ENCODE peak calls at places on chromosomes 3 and 15, in six cellular contexts. One of them, this sample, is unnamed.

GRCh38 chr3:11037966-11038365 is 45.4 kb downstream of the SLC6A1 start:
- DNase-seq in breast epithelium: no peak
- DNase-seq in HCT116: no peak
- DNase-seq in suprapubic skin: no peak
- DNase-seq in transverse colon: no peak
- DNase-seq in sigmoid colon: no peak
- DNase-seq in this sample: no peak

GRCh38 chr3:127482216-127483004 is 108.1 kb downstream of the TPRA1 start:
- DNase-seq in sigmoid colon: peak
- DNase-seq in HCT116: no peak
- DNase-seq in breast epithelium: no peak
- DNase-seq in transverse colon: no peak
- DNase-seq in suprapubic skin: peak
- DNase-seq in this sample: no peak

GRCh38 chr15:57334257-57334656 is 42.0 kb upstream of the CGNL1 start:
- DNase-seq in breast epithelium: no peak
- DNase-seq in suprapubic skin: no peak
- DNase-seq in transverse colon: no peak
- DNase-seq in sigmoid colon: no peak
- DNase-seq in HCT116: no peak
- DNase-seq in this sample: no peak

GRCh38 chr15:69092159-69092558 is 68.3 kb upstream of the GLCE start:
- DNase-seq in HCT116: no peak
- DNase-seq in breast epithelium: no peak
- DNase-seq in sigmoid colon: no peak
- DNase-seq in transverse colon: no peak
- DNase-seq in suprapubic skin: no peak
- DNase-seq in this sample: no peak

GRCh38 chr3:4670352-4670751 is 177.2 kb downstream of the ITPR1 start:
- DNase-seq in sigmoid colon: no peak
- DNase-seq in suprapubic skin: no peak
- DNase-seq in breast epithelium: no peak
- DNase-seq in transverse colon: no peak
- DNase-seq in HCT116: no peak
- DNase-seq in this sample: no peak

GRCh38 chr3:117722856-117723255 is 1013.3 kb downstream of the TUSC7 start:
- DNase-seq in HCT116: no peak
- DNase-seq in breast epithelium: no peak
- DNase-seq in sigmoid colon: no peak
- DNase-seq in transverse colon: no peak
- DNase-seq in suprapubic skin: no peak
- DNase-seq in this sample: no peak

GRCh38 chr3:193975072-193975535 is 160.8 kb upstream of the HES1 start:
- DNase-seq in HCT116: no peak
- DNase-seq in breast epithelium: no peak
- DNase-seq in suprapubic skin: no peak
- DNase-seq in sigmoid colon: no peak
- DNase-seq in transverse colon: no peak
- DNase-seq in this sample: no peak

GRCh38 chr3:71064288-71064975 is 519.1 kb downstream of the FOXP1 start:
- DNase-seq in transverse colon: peak
- DNase-seq in breast epithelium: peak
- DNase-seq in sigmoid colon: peak
- DNase-seq in HCT116: no peak
- DNase-seq in suprapubic skin: no peak
- DNase-seq in this sample: no peak

GRCh38 chr15:23877502-23878412 is 190.7 kb upstream of the NDN start:
- DNase-seq in sigmoid colon: no peak
- DNase-seq in transverse colon: peak
- DNase-seq in HCT116: no peak
- DNase-seq in suprapubic skin: no peak
- DNase-seq in breast epithelium: no peak
- DNase-seq in this sample: no peak

GRCh38 chr3:183306798-183307671 is 54.0 kb downstream of the B3GNT5 start:
- DNase-seq in transverse colon: peak
- DNase-seq in breast epithelium: peak
- DNase-seq in HCT116: no peak
- DNase-seq in sigmoid colon: peak
- DNase-seq in suprapubic skin: peak
- DNase-seq in this sample: no peak

GRCh38 chr3:128878556-128879124 is 780 bp upstream of the ACAD9 start:
- DNase-seq in sigmoid colon: peak
- DNase-seq in breast epithelium: no peak
- DNase-seq in suprapubic skin: no peak
- DNase-seq in HCT116: no peak
- DNase-seq in transverse colon: peak
- DNase-seq in this sample: no peak

GRCh38 chr15:40269604-40270003 is 13.3 kb downstream of the ANKRD63 start:
- DNase-seq in sigmoid colon: no peak
- DNase-seq in suprapubic skin: no peak
- DNase-seq in breast epithelium: no peak
- DNase-seq in HCT116: no peak
- DNase-seq in transverse colon: no peak
- DNase-seq in this sample: no peak

GRCh38 chr15:50137330-50137761 is 18.3 kb upstream of the ATP8B4 start:
- DNase-seq in transverse colon: no peak
- DNase-seq in HCT116: peak
- DNase-seq in suprapubic skin: no peak
- DNase-seq in sigmoid colon: no peak
- DNase-seq in breast epithelium: no peak
- DNase-seq in this sample: no peak

GRCh38 chr3:141276398-141276797 is 44.8 kb downstream of the PXYLP1 start:
- DNase-seq in transverse colon: no peak
- DNase-seq in HCT116: no peak
- DNase-seq in breast epithelium: peak
- DNase-seq in suprapubic skin: no peak
- DNase-seq in sigmoid colon: no peak
- DNase-seq in this sample: peak
- TF ChIP-seq POLR2AphosphoS5 in transverse colon: no peak
- TF ChIP-seq POLR2AphosphoS5 in HCT116: no peak
- TF ChIP-seq POLR2AphosphoS5 in breast epithelium: no peak
- TF ChIP-seq POLR2AphosphoS5 in suprapubic skin: no peak
- TF ChIP-seq POLR2AphosphoS5 in sigmoid colon: no peak
- TF ChIP-seq POLR2AphosphoS5 in this sample: no peak

GRCh38 chr3:58177747-58178527 is 32.8 kb downstream of the DNASE1L3 start:
- DNase-seq in transverse colon: peak
- DNase-seq in suprapubic skin: peak
- DNase-seq in sigmoid colon: peak
- DNase-seq in breast epithelium: peak
- DNase-seq in HCT116: peak
- DNase-seq in this sample: no peak
- H3K4me3 ChIP-seq in transverse colon: peak
- H3K4me3 ChIP-seq in suprapubic skin: peak
- H3K4me3 ChIP-seq in sigmoid colon: peak
- H3K4me3 ChIP-seq in breast epithelium: peak
- H3K4me3 ChIP-seq in HCT116: peak
- H3K4me3 ChIP-seq in this sample: peak

GRCh38 chr15:48810414-48811324 is at the start of gene CEP152:
- DNase-seq in transverse colon: peak
- DNase-seq in suprapubic skin: peak
- DNase-seq in sigmoid colon: peak
- DNase-seq in HCT116: peak
- DNase-seq in breast epithelium: peak
- DNase-seq in this sample: peak
- TF ChIP-seq POLR2A in transverse colon: peak
- TF ChIP-seq POLR2A in suprapubic skin: no peak
- TF ChIP-seq POLR2A in sigmoid colon: no peak
- TF ChIP-seq POLR2A in HCT116: peak
- TF ChIP-seq POLR2A in breast epithelium: no peak
- TF ChIP-seq POLR2A in this sample: no peak

GRCh38 chr3:142047021-142047369 is 102.3 kb downstream of the TFDP2 start:
- DNase-seq in HCT116: no peak
- DNase-seq in breast epithelium: no peak
- DNase-seq in transverse colon: no peak
- DNase-seq in sigmoid colon: no peak
- DNase-seq in suprapubic skin: no peak
- DNase-seq in this sample: no peak

GRCh38 chr3:142040941-142041575 is 108.3 kb downstream of the TFDP2 start:
- DNase-seq in suprapubic skin: no peak
- DNase-seq in HCT116: no peak
- DNase-seq in transverse colon: no peak
- DNase-seq in breast epithelium: no peak
- DNase-seq in sigmoid colon: no peak
- DNase-seq in this sample: no peak

GRCh38 chr3:142051351-142051750 is 98.0 kb downstream of the TFDP2 start:
- DNase-seq in breast epithelium: no peak
- DNase-seq in HCT116: no peak
- DNase-seq in transverse colon: no peak
- DNase-seq in sigmoid colon: no peak
- DNase-seq in suprapubic skin: no peak
- DNase-seq in this sample: no peak

DNA sequence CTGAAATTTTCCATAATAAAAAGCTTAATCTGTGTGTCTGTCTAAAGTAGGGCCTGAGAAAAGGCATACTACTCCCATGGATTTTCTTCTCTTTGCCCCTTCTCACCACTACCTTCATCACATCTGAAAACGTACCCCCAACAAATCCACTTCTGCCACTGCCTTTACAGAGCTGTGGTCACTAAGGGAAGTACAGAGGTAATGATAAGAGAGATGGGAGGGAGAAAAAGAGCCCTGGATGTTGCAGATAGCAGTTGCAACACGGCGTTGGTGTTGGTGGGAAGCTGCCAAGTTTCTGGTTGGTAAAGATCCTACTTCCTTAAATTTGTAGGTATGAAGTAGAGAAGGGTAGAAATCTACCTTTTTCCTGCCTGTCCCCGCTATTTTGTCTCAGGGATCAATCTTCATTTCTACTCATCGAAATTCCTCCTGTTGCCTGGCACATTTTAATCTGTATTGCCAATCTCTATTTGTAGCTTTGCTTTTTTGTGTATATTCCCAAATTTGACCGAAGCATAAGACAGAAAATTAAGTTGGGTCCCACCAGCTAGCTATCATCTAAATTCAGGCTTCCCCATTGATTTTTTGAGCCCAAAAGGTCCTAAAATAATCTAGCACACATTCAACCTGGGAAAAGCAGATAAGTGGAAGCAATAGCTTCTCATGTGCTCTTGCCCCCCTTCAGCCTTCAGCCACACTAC is 102.9 kb downstream of the TFDP2 start:
- DNase-seq in sigmoid colon: no peak
- DNase-seq in suprapubic skin: no peak
- DNase-seq in HCT116: no peak
- DNase-seq in transverse colon: no peak
- DNase-seq in breast epithelium: no peak
- DNase-seq in this sample: no peak
- TF ChIP-seq POLR2AphosphoS5 in sigmoid colon: no peak
- TF ChIP-seq POLR2AphosphoS5 in suprapubic skin: no peak
- TF ChIP-seq POLR2AphosphoS5 in HCT116: no peak
- TF ChIP-seq POLR2AphosphoS5 in transverse colon: no peak
- TF ChIP-seq POLR2AphosphoS5 in breast epithelium: no peak
- TF ChIP-seq POLR2AphosphoS5 in this sample: no peak

GRCh38 chr15:31328425-31328998 is 1.9 kb downstream of the KLF13 start:
- DNase-seq in HCT116: no peak
- DNase-seq in transverse colon: no peak
- DNase-seq in suprapubic skin: no peak
- DNase-seq in breast epithelium: no peak
- DNase-seq in sigmoid colon: no peak
- DNase-seq in this sample: no peak

GRCh38 chr15:31328999-31329639 is 2.5 kb downstream of the KLF13 start:
- DNase-seq in HCT116: no peak
- DNase-seq in breast epithelium: no peak
- DNase-seq in sigmoid colon: peak
- DNase-seq in suprapubic skin: no peak
- DNase-seq in transverse colon: peak
- DNase-seq in this sample: no peak

GRCh38 chr15:31330111-31330785 is 3.6 kb downstream of the KLF13 start:
- DNase-seq in HCT116: no peak
- DNase-seq in sigmoid colon: no peak
- DNase-seq in suprapubic skin: no peak
- DNase-seq in breast epithelium: no peak
- DNase-seq in transverse colon: no peak
- DNase-seq in this sample: no peak

GRCh38 chr15:31330836-31331235 is 4.2 kb downstream of the KLF13 start:
- DNase-seq in sigmoid colon: no peak
- DNase-seq in breast epithelium: no peak
- DNase-seq in transverse colon: no peak
- DNase-seq in suprapubic skin: no peak
- DNase-seq in HCT116: no peak
- DNase-seq in this sample: no peak

DNA sequence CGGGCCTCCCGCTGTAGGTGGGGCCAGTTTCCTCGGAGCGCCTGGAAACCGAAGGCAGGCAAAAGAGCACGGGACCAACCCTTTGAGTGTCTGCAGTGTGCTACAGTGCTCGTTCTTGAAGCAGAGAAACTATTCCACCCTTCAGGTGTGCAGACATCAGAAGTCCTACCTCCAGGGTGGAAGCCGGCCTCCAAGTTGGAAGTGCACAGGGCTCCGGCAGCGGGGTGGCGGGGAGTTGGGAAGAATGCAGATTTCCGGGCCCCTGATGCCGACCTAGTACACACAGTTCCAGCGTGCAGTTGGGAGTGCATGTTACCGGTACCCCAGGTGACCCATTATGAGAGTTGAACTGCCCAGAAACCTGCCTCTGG is 3.0 kb downstream of the KLF13 start:
- DNase-seq in suprapubic skin: no peak
- DNase-seq in sigmoid colon: no peak
- DNase-seq in breast epithelium: no peak
- DNase-seq in HCT116: no peak
- DNase-seq in transverse colon: no peak
- DNase-seq in this sample: no peak
- H3K4me3 ChIP-seq in suprapubic skin: peak
- H3K4me3 ChIP-seq in sigmoid colon: peak
- H3K4me3 ChIP-seq in breast epithelium: peak
- H3K4me3 ChIP-seq in HCT116: no peak
- H3K4me3 ChIP-seq in transverse colon: peak
- H3K4me3 ChIP-seq in this sample: peak

DNA sequence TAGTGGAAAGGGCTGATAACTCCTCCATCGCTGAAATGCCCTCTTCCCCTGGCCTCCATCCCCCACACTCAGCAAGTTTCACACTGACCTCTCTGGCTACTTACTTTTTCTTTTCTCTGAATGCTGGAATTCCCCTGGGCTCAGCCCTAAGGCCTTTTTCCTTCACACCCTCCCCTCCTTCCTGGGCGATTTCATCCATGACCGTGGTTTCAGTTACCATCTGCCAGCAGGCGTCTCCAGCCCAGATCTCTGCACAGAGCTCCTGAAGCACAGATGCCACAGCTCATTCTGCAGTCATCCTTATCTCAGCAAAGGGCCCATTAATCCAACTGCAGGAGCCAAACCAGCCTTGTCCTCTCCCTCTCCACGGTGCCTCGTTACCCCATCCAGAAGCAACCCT is 114.0 kb downstream of the RFTN1 start:
- DNase-seq in transverse colon: no peak
- DNase-seq in suprapubic skin: peak
- DNase-seq in HCT116: no peak
- DNase-seq in breast epithelium: no peak
- DNase-seq in sigmoid colon: no peak
- DNase-seq in this sample: no peak
- TF ChIP-seq POLR2A in transverse colon: no peak
- TF ChIP-seq POLR2A in suprapubic skin: no peak
- TF ChIP-seq POLR2A in HCT116: no peak
- TF ChIP-seq POLR2A in breast epithelium: no peak
- TF ChIP-seq POLR2A in sigmoid colon: no peak
- TF ChIP-seq POLR2A in this sample: no peak